ENCODE peak calls at places on chromosome 9, in seven cellular contexts. S is right lobe of liver, I is astrocyte, T is prostate gland, H is PC-9, E is heart right ventricle, D is H1. Q is an unnamed sample. For H3K27me3 and H3K36me3, the result is how much of the 10 kb centered on the place peaks cover.

GRCh38 chr9:137515338-137515724 is 34.9 kb downstream of the PNPLA7 start:
- DNase-seq in S (no peak), D (no peak), I (no peak), H (no peak), E (no peak), T (no peak), Q (no peak)

GRCh38 chr9:17191095-17191494 is 56.3 kb downstream of the CNTLN start:
- DNase-seq in H (no peak), T (no peak), I (peak), D (no peak), S (no peak), E (no peak), Q (no peak)

GRCh38 chr9:127308559-127309429 is 44.2 kb downstream of the GARNL3 start:
- DNase-seq in I (peak), T (no peak), D (no peak), H (no peak), E (no peak), S (no peak), Q (no peak)

GRCh38 chr9:15135167-15135792 is 171.7 kb downstream of the TTC39B start:
- DNase-seq in T (peak), H (peak), S (peak), D (no peak), E (no peak), I (peak), Q (peak)

GRCh38 chr9:97907051-97907450 is 15.2 kb downstream of the TRMO start:
- DNase-seq in H (no peak), T (no peak), E (no peak), D (no peak), I (no peak), S (no peak), Q (no peak)

GRCh38 chr9:114339130-114339908 is 9.7 kb downstream of the ORM2 start:
- DNase-seq in I (no peak), H (peak), T (no peak), S (no peak), D (peak), E (peak), Q (peak)

GRCh38 chr9:130675396-130675795 is 11.0 kb downstream of the PRDM12 start:
- DNase-seq in H (no peak), S (no peak), T (no peak), I (no peak), D (no peak), E (no peak), Q (no peak)

GRCh38 chr9:33265211-33265885 is 499 bp downstream of the CHMP5 start:
- DNase-seq in H (no peak), T (no peak), E (no peak), D (no peak), S (no peak), I (no peak), Q (no peak)

GRCh38 chr9:129398101-129398795 is 220.2 kb upstream of the IER5L start:
- DNase-seq in D (no peak), T (no peak), H (no peak), S (no peak), E (no peak), I (no peak), Q (no peak)

GRCh38 chr9:98977813-98978212 is 34.1 kb downstream of the COL15A1 start:
- DNase-seq in D (no peak), H (no peak), I (no peak), T (no peak), E (no peak), S (no peak), Q (no peak)

GRCh38 chr9:126516936-126517750 is 96.6 kb upstream of the LMX1B start:
- DNase-seq in D (no peak), T (no peak), H (peak), S (no peak), E (peak), I (peak), Q (peak)

GRCh38 chr9:5671711-5672353 is 42.9 kb downstream of the RIC1 start:
- DNase-seq in H (no peak), T (no peak), D (no peak), I (no peak), S (no peak), E (no peak), Q (no peak)

GRCh38 chr9:134476256-134476941 is 150.1 kb downstream of the RXRA start:
- DNase-seq in T (no peak), E (no peak), S (no peak), D (no peak), H (no peak), I (no peak), Q (no peak)
- H3K27me3 ChIP-seq in T (under half), E (under half), S (under half), D (under half), H (under half), I (under half), Q (under half)

DNA sequence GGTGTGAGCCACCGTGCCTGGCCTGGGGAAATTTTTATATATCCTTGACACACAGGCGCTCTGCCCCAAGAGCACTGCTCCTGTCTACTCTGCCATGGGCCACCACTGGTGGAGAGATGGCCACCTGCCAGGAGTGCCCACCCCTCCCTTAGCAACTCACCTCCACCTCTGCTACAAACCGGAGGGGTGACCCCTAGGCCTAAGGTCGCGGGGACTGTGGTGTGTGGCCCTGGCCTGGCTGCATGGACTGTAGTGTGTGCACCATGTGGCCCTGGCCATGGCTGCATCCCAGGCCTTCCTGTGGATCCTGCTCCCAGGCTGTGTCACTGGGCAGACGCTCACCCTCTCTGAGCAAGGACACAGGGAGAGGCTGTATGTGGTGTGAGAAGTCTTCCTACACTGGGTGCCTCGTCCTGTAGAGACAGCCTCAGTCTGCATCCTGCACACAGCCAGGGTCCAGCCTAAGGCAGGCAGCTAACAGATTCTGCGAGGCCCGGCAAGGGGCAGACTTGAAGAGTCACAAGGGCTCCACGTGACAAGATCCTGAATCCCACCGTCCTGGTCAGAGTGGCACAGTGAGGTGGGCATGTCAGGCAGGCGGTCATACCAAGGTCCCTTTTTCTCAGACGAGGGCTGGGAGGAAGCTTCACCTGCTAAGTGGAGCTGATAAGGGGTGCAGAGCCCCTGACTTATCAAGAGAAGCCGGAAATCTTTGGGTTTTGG is 10.3 kb downstream of the NINJ1 start:
- DNase-seq in I (no peak), E (no peak), T (no peak), H (no peak), D (no peak), S (peak), Q (peak)
- TF ChIP-seq CTCF in I (no peak), E (no peak), T (no peak), H (no peak), D (no peak), S (no peak), Q (no peak)

GRCh38 chr9:133042676-133043075 is 11.9 kb downstream of the GTF3C5 start:
- DNase-seq in H (no peak), E (no peak), T (no peak), S (no peak), I (no peak), D (no peak), Q (no peak)
- H3K36me3 ChIP-seq in H (under half), E (under half), T (under half), S (under half), I (under half), D (under half), Q (under half)

DNA sequence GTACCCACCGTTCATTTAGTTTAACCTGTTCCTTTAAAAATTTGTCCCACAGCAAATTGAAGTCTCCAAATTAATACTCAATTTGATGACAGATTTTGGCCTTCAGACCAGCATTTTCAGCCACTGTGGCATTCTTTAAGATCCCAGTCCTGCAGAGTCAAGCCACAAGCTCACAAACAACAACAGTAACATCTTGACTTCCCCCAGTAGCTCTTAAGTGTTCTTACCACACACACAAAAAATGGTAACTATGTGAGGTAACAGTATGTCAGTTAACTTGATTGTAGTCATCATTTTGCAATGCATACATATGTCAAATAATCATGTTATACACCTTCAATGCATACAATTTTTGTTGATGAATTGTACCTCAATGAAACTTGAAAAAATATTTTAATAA is 247.9 kb downstream of the LURAP1L start:
- DNase-seq in S (no peak), H (no peak), E (no peak), I (peak), D (no peak), T (no peak), Q (no peak)
- H3K27me3 ChIP-seq in S (under half), H (under half), E (under half), I (under half), D (under half), T (under half), Q (under half)